ENCODE peak calls at places on chromosomes 5 and 9, in nine cellular contexts. One of them, this sample, is unnamed.

GRCh38 chr9:113164536-113165300 is 13.9 kb downstream of the SLC31A2 start:
- DNase-seq in A549: no peak
- DNase-seq in tibial nerve: no peak
- DNase-seq in ovary: no peak
- DNase-seq in suprapubic skin: no peak
- DNase-seq in H1: no peak
- DNase-seq in K562: no peak
- DNase-seq in transverse colon: no peak
- DNase-seq in sigmoid colon: peak
- DNase-seq in this sample: no peak

GRCh38 chr9:14312721-14313377 is 1.1 kb downstream of the NFIB start:
- DNase-seq in A549: peak
- DNase-seq in tibial nerve: no peak
- DNase-seq in ovary: peak
- DNase-seq in suprapubic skin: no peak
- DNase-seq in H1: no peak
- DNase-seq in K562: peak
- DNase-seq in transverse colon: peak
- DNase-seq in sigmoid colon: peak
- DNase-seq in this sample: no peak

GRCh38 chr5:119290607-119291006 is 65.2 kb upstream of the TNFAIP8 start:
- DNase-seq in A549: no peak
- DNase-seq in tibial nerve: no peak
- DNase-seq in ovary: no peak
- DNase-seq in suprapubic skin: no peak
- DNase-seq in H1: no peak
- DNase-seq in K562: no peak
- DNase-seq in transverse colon: no peak
- DNase-seq in sigmoid colon: no peak
- DNase-seq in this sample: no peak

GRCh38 chr9:36802171-36802920 is 229.7 kb downstream of the MELK start:
- DNase-seq in A549: peak
- DNase-seq in tibial nerve: peak
- DNase-seq in ovary: no peak
- DNase-seq in suprapubic skin: no peak
- DNase-seq in H1: no peak
- DNase-seq in K562: no peak
- DNase-seq in transverse colon: no peak
- DNase-seq in sigmoid colon: no peak
- DNase-seq in this sample: no peak

GRCh38 chr5:128536229-128536860 is 1.7 kb downstream of the FBN2 start:
- DNase-seq in A549: peak
- DNase-seq in tibial nerve: no peak
- DNase-seq in ovary: no peak
- DNase-seq in suprapubic skin: no peak
- DNase-seq in H1: no peak
- DNase-seq in K562: no peak
- DNase-seq in transverse colon: no peak
- DNase-seq in sigmoid colon: no peak
- DNase-seq in this sample: no peak

GRCh38 chr5:61344187-61344944 is 12.3 kb downstream of the ZSWIM6 start:
- DNase-seq in A549: no peak
- DNase-seq in tibial nerve: no peak
- DNase-seq in ovary: peak
- DNase-seq in suprapubic skin: no peak
- DNase-seq in H1: no peak
- DNase-seq in K562: no peak
- DNase-seq in transverse colon: no peak
- DNase-seq in sigmoid colon: no peak
- DNase-seq in this sample: no peak

GRCh38 chr9:85264695-85265094 is 477.1 kb downstream of the AGTPBP1 start:
- DNase-seq in A549: no peak
- DNase-seq in tibial nerve: no peak
- DNase-seq in ovary: no peak
- DNase-seq in suprapubic skin: no peak
- DNase-seq in H1: no peak
- DNase-seq in K562: no peak
- DNase-seq in transverse colon: no peak
- DNase-seq in sigmoid colon: no peak
- DNase-seq in this sample: no peak

GRCh38 chr5:149341846-149342245 is 3.5 kb upstream of the GRPEL2 start:
- DNase-seq in A549: no peak
- DNase-seq in tibial nerve: no peak
- DNase-seq in ovary: no peak
- DNase-seq in suprapubic skin: no peak
- DNase-seq in H1: no peak
- DNase-seq in K562: no peak
- DNase-seq in transverse colon: no peak
- DNase-seq in sigmoid colon: no peak
- DNase-seq in this sample: no peak

GRCh38 chr9:22214021-22214420 is 204.9 kb upstream of the CDKN2B start:
- DNase-seq in A549: no peak
- DNase-seq in tibial nerve: no peak
- DNase-seq in ovary: no peak
- DNase-seq in suprapubic skin: no peak
- DNase-seq in H1: no peak
- DNase-seq in K562: no peak
- DNase-seq in transverse colon: no peak
- DNase-seq in sigmoid colon: no peak
- DNase-seq in this sample: no peak

GRCh38 chr5:91436241-91436640 is 53.1 kb upstream of the ARRDC3 start:
- DNase-seq in A549: no peak
- DNase-seq in tibial nerve: no peak
- DNase-seq in ovary: no peak
- DNase-seq in suprapubic skin: no peak
- DNase-seq in H1: no peak
- DNase-seq in K562: no peak
- DNase-seq in transverse colon: no peak
- DNase-seq in sigmoid colon: no peak
- DNase-seq in this sample: no peak

GRCh38 chr5:174735498-174736350 is 11.3 kb downstream of the MSX2 start:
- DNase-seq in A549: peak
- DNase-seq in tibial nerve: no peak
- DNase-seq in ovary: no peak
- DNase-seq in suprapubic skin: no peak
- DNase-seq in H1: no peak
- DNase-seq in K562: peak
- DNase-seq in transverse colon: no peak
- DNase-seq in sigmoid colon: no peak
- DNase-seq in this sample: no peak

GRCh38 chr5:78809444-78809843 is 160.9 kb upstream of the LHFPL2 start:
- DNase-seq in A549: no peak
- DNase-seq in tibial nerve: no peak
- DNase-seq in ovary: peak
- DNase-seq in suprapubic skin: no peak
- DNase-seq in H1: no peak
- DNase-seq in K562: no peak
- DNase-seq in transverse colon: no peak
- DNase-seq in sigmoid colon: peak
- DNase-seq in this sample: no peak

GRCh38 chr9:88706193-88707112 is 171.5 kb downstream of the NXNL2 start:
- DNase-seq in A549: no peak
- DNase-seq in tibial nerve: no peak
- DNase-seq in ovary: no peak
- DNase-seq in suprapubic skin: no peak
- DNase-seq in H1: no peak
- DNase-seq in K562: no peak
- DNase-seq in transverse colon: no peak
- DNase-seq in sigmoid colon: no peak
- DNase-seq in this sample: no peak

GRCh38 chr5:172920995-172921394 is 38.2 kb upstream of the RPL26L1 start:
- DNase-seq in A549: no peak
- DNase-seq in tibial nerve: no peak
- DNase-seq in ovary: no peak
- DNase-seq in suprapubic skin: no peak
- DNase-seq in H1: no peak
- DNase-seq in K562: no peak
- DNase-seq in transverse colon: no peak
- DNase-seq in sigmoid colon: no peak
- DNase-seq in this sample: no peak
- TF ChIP-seq POLR2A in A549: no peak
- TF ChIP-seq POLR2A in tibial nerve: no peak
- TF ChIP-seq POLR2A in ovary: no peak
- TF ChIP-seq POLR2A in suprapubic skin: no peak
- TF ChIP-seq POLR2A in H1: no peak
- TF ChIP-seq POLR2A in K562: no peak
- TF ChIP-seq POLR2A in transverse colon: no peak
- TF ChIP-seq POLR2A in sigmoid colon: no peak
- TF ChIP-seq POLR2A in this sample: no peak

GRCh38 chr5:169302046-169302445 is 1.1 kb upstream of the SLIT3 start:
- DNase-seq in A549: peak
- DNase-seq in tibial nerve: no peak
- DNase-seq in ovary: no peak
- DNase-seq in suprapubic skin: no peak
- DNase-seq in H1: no peak
- DNase-seq in K562: no peak
- DNase-seq in transverse colon: no peak
- DNase-seq in sigmoid colon: no peak
- DNase-seq in this sample: no peak

GRCh38 chr5:169301386-169301930 is 519 bp upstream of the SLIT3 start:
- DNase-seq in A549: peak
- DNase-seq in tibial nerve: no peak
- DNase-seq in ovary: no peak
- DNase-seq in suprapubic skin: no peak
- DNase-seq in H1: no peak
- DNase-seq in K562: no peak
- DNase-seq in transverse colon: no peak
- DNase-seq in sigmoid colon: no peak
- DNase-seq in this sample: no peak

GRCh38 chr5:169299651-169300467 is 1.1 kb downstream of the SLIT3 start:
- DNase-seq in A549: peak
- DNase-seq in tibial nerve: no peak
- DNase-seq in ovary: peak
- DNase-seq in suprapubic skin: no peak
- DNase-seq in H1: no peak
- DNase-seq in K562: no peak
- DNase-seq in transverse colon: no peak
- DNase-seq in sigmoid colon: peak
- DNase-seq in this sample: no peak

GRCh38 chr5:169299146-169299545 is 1.8 kb downstream of the SLIT3 start:
- DNase-seq in A549: peak
- DNase-seq in tibial nerve: no peak
- DNase-seq in ovary: no peak
- DNase-seq in suprapubic skin: no peak
- DNase-seq in H1: no peak
- DNase-seq in K562: no peak
- DNase-seq in transverse colon: no peak
- DNase-seq in sigmoid colon: no peak
- DNase-seq in this sample: no peak

DNA sequence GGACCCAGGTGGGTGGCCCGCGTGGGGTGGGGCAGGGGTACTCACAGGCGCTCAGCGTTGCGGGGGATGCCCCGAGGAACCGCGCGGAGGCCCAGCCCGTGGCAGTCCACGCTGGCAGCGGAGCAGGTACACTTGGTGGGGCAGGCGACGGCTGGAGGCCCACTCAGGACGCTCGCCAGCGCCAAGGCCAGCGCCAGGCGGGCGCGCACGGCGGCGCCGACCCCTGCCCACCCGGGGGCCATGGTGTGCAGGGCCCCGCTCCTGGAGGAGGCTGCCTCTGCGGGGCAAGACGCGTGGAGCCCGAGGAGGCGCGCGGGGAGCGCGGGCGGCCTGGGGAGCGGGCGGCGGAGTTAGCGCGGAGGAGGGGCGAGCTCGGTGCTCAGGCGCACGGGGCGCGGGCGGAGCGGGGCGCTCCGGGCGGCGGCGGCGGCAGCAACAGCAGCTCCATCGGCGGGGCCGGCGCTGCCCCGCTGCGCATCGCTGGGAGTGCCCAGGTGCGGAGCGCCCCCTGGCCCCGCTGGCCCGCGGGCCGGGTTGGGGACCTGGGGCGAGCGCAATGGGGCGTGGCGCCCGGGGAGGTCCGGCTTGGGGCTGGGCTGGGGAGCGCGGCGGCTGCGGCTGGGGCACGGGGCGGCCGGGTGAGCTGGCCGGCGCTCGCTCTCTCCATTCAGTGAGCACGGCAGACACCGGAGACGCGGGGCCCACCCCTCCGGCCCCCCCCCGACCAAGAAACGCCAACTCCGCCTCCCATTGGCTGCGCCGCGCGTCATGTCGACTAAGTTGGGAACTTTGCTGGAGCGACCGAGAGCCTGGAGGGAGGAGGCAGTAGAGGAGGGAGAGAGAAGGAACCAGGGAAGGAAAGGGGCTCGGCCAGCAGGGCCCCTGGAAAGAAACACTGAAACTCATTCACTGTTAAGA is at the start of gene SLIT3:
- DNase-seq in A549: peak
- DNase-seq in tibial nerve: peak
- DNase-seq in ovary: peak
- DNase-seq in suprapubic skin: no peak
- DNase-seq in H1: peak
- DNase-seq in K562: peak
- DNase-seq in transverse colon: peak
- DNase-seq in sigmoid colon: peak
- DNase-seq in this sample: peak
- H3K4me3 ChIP-seq in A549: peak
- H3K4me3 ChIP-seq in tibial nerve: peak
- H3K4me3 ChIP-seq in ovary: peak
- H3K4me3 ChIP-seq in suprapubic skin: peak
- H3K4me3 ChIP-seq in H1: peak
- H3K4me3 ChIP-seq in K562: no peak
- H3K4me3 ChIP-seq in transverse colon: peak
- H3K4me3 ChIP-seq in sigmoid colon: peak
- H3K4me3 ChIP-seq in this sample: peak

DNA sequence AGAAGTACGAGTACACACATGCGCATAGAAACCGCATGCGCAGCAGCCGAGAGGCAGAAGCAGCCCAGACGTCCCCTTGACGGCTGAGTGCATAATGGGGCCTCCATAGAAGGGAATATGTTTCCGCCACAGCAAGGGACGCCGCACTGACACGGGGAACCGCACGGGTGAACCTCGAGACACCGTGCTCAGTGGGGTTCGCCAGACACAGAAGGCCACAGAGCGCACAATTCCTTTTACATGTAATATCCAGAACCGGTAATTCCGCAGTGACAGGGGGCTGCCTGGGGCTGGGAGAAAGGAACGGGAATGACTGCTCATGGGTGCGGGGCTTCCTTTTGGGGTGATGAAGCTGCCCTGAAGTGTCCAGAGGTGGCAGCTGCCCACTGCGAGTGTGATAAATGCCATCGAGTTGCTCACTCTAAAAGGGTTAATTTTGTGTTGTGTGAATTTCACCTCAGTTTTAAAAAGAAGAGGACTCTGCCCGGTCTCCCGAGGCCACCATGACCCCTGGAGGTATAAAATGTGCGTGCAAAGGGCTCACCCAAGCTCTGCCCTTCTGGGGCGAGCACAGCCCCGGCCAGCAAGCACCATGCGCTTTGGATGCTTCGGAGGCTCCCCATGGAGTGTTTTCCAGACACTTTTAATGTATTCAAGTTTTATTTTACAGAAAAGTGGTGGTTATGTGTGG is 29.7 kb downstream of the MRPL36 start:
- DNase-seq in A549: no peak
- DNase-seq in tibial nerve: no peak
- DNase-seq in ovary: no peak
- DNase-seq in suprapubic skin: no peak
- DNase-seq in H1: no peak
- DNase-seq in K562: no peak
- DNase-seq in transverse colon: no peak
- DNase-seq in sigmoid colon: peak
- DNase-seq in this sample: no peak
- TF ChIP-seq EP300 in A549: no peak
- TF ChIP-seq EP300 in tibial nerve: no peak
- TF ChIP-seq EP300 in ovary: no peak
- TF ChIP-seq EP300 in suprapubic skin: no peak
- TF ChIP-seq EP300 in H1: no peak
- TF ChIP-seq EP300 in K562: no peak
- TF ChIP-seq EP300 in transverse colon: no peak
- TF ChIP-seq EP300 in sigmoid colon: no peak
- TF ChIP-seq EP300 in this sample: no peak

GRCh38 chr9:136010615-136011341 is 49.6 kb upstream of the UBAC1 start:
- DNase-seq in A549: no peak
- DNase-seq in tibial nerve: no peak
- DNase-seq in ovary: no peak
- DNase-seq in suprapubic skin: no peak
- DNase-seq in H1: no peak
- DNase-seq in K562: no peak
- DNase-seq in transverse colon: no peak
- DNase-seq in sigmoid colon: peak
- DNase-seq in this sample: no peak
- TF ChIP-seq POLR2A in A549: no peak
- TF ChIP-seq POLR2A in tibial nerve: no peak
- TF ChIP-seq POLR2A in ovary: no peak
- TF ChIP-seq POLR2A in suprapubic skin: no peak
- TF ChIP-seq POLR2A in H1: no peak
- TF ChIP-seq POLR2A in K562: no peak
- TF ChIP-seq POLR2A in transverse colon: no peak
- TF ChIP-seq POLR2A in sigmoid colon: no peak
- TF ChIP-seq POLR2A in this sample: no peak

This sample was measured in stomach.